ENCODE peak calls at places on chromosome 20, in nine cellular contexts. C, Y, R, T, G, U, H, I and M are unnamed samples.

GRCh38 chr20:49823152-49823847 is 10.7 kb downstream of the SLC9A8 start:
- DNase-seq in C (no peak), Y (no peak), R (no peak), T (no peak), G (no peak), U (no peak), H (no peak), I (no peak), M (no peak)

GRCh38 chr20:23317081-23317480 is 33.5 kb upstream of the NXT1 start:
- DNase-seq in C (no peak), Y (no peak), R (no peak), T (no peak), G (no peak), U (no peak), H (no peak), I (no peak), M (no peak)

GRCh38 chr20:32338665-32339064 is 19.5 kb upstream of the ASXL1 start:
- DNase-seq in C (no peak), Y (no peak), R (no peak), T (no peak), G (no peak), U (no peak), H (no peak), I (no peak), M (no peak)

GRCh38 chr20:61576372-61576771 is 324.3 kb downstream of the CDH4 start:
- DNase-seq in C (no peak), Y (no peak), R (no peak), T (no peak), G (no peak), U (no peak), H (no peak), I (no peak), M (peak)

GRCh38 chr20:50427740-50428462 is 82.3 kb upstream of the PTPN1 start:
- DNase-seq in C (no peak), Y (peak), R (no peak), T (no peak), G (no peak), U (no peak), H (no peak), I (no peak), M (no peak)

GRCh38 chr20:51628533-51629398 is 86.2 kb upstream of the NFATC2 start:
- DNase-seq in C (no peak), Y (peak), R (peak), T (peak), G (no peak), U (no peak), H (no peak), I (no peak), M (no peak)

GRCh38 chr20:47720636-47721427 is 64.4 kb downstream of the SULF2 start:
- DNase-seq in C (no peak), Y (peak), R (no peak), T (peak), G (no peak), U (no peak), H (no peak), I (no peak), M (no peak)

GRCh38 chr20:38973546-38974120 is 11.5 kb downstream of the DHX35 start:
- DNase-seq in C (no peak), Y (peak), R (peak), T (no peak), G (no peak), U (no peak), H (no peak), I (no peak), M (no peak)

GRCh38 chr20:44928595-44928994 is 18.7 kb downstream of the PABPC1L start:
- DNase-seq in C (no peak), Y (no peak), R (no peak), T (no peak), G (no peak), U (no peak), H (no peak), I (no peak), M (no peak)

GRCh38 chr20:18728165-18728866 is 85.3 kb upstream of the SCP2D1 start:
- DNase-seq in C (no peak), Y (no peak), R (no peak), T (no peak), G (no peak), U (no peak), H (no peak), I (no peak), M (no peak)

GRCh38 chr20:51019598-51020592 is 3.0 kb downstream of the KCNG1 start:
- DNase-seq in C (no peak), Y (no peak), R (no peak), T (no peak), G (no peak), U (no peak), H (no peak), I (no peak), M (no peak)

GRCh38 chr20:32796383-32797159 is 23.2 kb upstream of the MAPRE1 start:
- DNase-seq in C (no peak), Y (no peak), R (no peak), T (no peak), G (no peak), U (no peak), H (no peak), I (no peak), M (no peak)

GRCh38 chr20:41483553-41483930 is 116.9 kb upstream of the EMILIN3 start:
- DNase-seq in C (no peak), Y (no peak), R (peak), T (no peak), G (no peak), U (no peak), H (no peak), I (peak), M (no peak)

GRCh38 chr20:17858450-17859001 is 110.1 kb downstream of the SNX5 start:
- DNase-seq in C (no peak), Y (no peak), R (no peak), T (no peak), G (no peak), U (no peak), H (no peak), I (no peak), M (no peak)

GRCh38 chr20:15613530-15613929 is 959.7 kb downstream of the KIF16B start:
- DNase-seq in C (no peak), Y (no peak), R (no peak), T (peak), G (no peak), U (no peak), H (no peak), I (no peak), M (no peak)

GRCh38 chr20:1894471-1894950 is 696 bp upstream of the SIRPA start:
- DNase-seq in C (no peak), Y (no peak), R (peak), T (no peak), G (no peak), U (no peak), H (peak), I (no peak), M (no peak)

GRCh38 chr20:59122377-59122932 is 41.2 kb upstream of the ZNF831 start:
- DNase-seq in C (peak), Y (no peak), R (no peak), T (no peak), G (peak), U (no peak), H (no peak), I (no peak), M (no peak)

GRCh38 chr20:19774086-19774933 is 16.3 kb downstream of the RIN2 start:
- DNase-seq in C (no peak), Y (peak), R (no peak), T (no peak), G (no peak), U (no peak), H (no peak), I (peak), M (no peak)

GRCh38 chr20:46974669-46975434 is 80.2 kb downstream of the EYA2 start:
- DNase-seq in C (no peak), Y (no peak), R (no peak), T (no peak), G (no peak), U (no peak), H (no peak), I (no peak), M (no peak)

GRCh38 chr20:47973519-47974233 is 188.4 kb upstream of the SULF2 start:
- DNase-seq in C (no peak), Y (no peak), R (no peak), T (no peak), G (no peak), U (no peak), H (no peak), I (no peak), M (peak)

GRCh38 chr20:20076297-20077065 is 24.1 kb downstream of the CFAP61 start:
- DNase-seq in C (no peak), Y (peak), R (peak), T (peak), G (no peak), U (no peak), H (no peak), I (peak), M (no peak)

GRCh38 chr20:25600632-25601031 is 15.3 kb upstream of the NINL start:
- DNase-seq in C (no peak), Y (no peak), R (no peak), T (no peak), G (no peak), U (no peak), H (no peak), I (no peak), M (no peak)